ENCODE peak calls at places on chromosomes 7 and 10, in seven cellular contexts. W, J, E, D, A, V and N are unnamed samples.

GRCh38 chr10:120253131-120253530 is 203.9 kb upstream of the PLPP4 start:
- DNase-seq in J (no peak), W (no peak), D (no peak), V (no peak), E (no peak), A (no peak), N (peak; percentile 12)

GRCh38 chr10:73997479-73997805 is 474 bp upstream of the VCL start:
- DNase-seq in A (no peak), E (no peak), W (no peak), V (no peak), D (no peak), J (no peak), N (no peak)

GRCh38 chr7:2258661-2259365 is 16.8 kb downstream of the NUDT1 start:
- DNase-seq in D (no peak), V (no peak), J (no peak), A (no peak), E (peak; percentile 17), W (no peak), N (peak; percentile 64)

GRCh38 chr10:117221156-117221711 is 19.7 kb upstream of the SLC18A2 start:
- DNase-seq in A (no peak), V (peak; percentile 79), D (no peak), E (no peak), W (no peak), J (no peak), N (peak; percentile 75)

GRCh38 chr10:75091173-75091572 is 20.3 kb upstream of the SAMD8 start:
- DNase-seq in A (no peak), E (no peak), W (no peak), D (no peak), V (no peak), J (no peak), N (no peak)

GRCh38 chr10:114340816-114341215 is 63.5 kb downstream of the AFAP1L2 start:
- DNase-seq in E (peak; percentile 65), W (no peak), A (no peak), V (no peak), D (no peak), J (no peak), N (no peak)

GRCh38 chr10:71078454-71079145 is 133.8 kb upstream of the UNC5B start:
- DNase-seq in W (peak; percentile 6), A (no peak), J (no peak), D (no peak), V (no peak), E (no peak), N (peak; percentile 13)

GRCh38 chr7:2709553-2710165 is 21.7 kb downstream of the AMZ1 start:
- DNase-seq in W (peak; percentile 76), J (peak; percentile 41), D (peak; percentile 90), E (peak; percentile 71), A (no peak), V (peak; percentile 93), N (peak; percentile 98)

GRCh38 chr10:32149257-32149955 is 93.2 kb upstream of the KIF5B start:
- DNase-seq in D (no peak), V (no peak), W (peak; percentile 46), J (peak; percentile 76), A (peak; percentile 80), E (peak; percentile 67), N (peak; percentile 28)

GRCh38 chr10:129949411-129950335 is 14.4 kb downstream of the EBF3 start:
- DNase-seq in W (no peak), J (peak; percentile 89), E (peak; percentile 88), A (peak; percentile 77), V (peak; percentile 77), D (no peak), N (peak; percentile 87)

GRCh38 chr10:21257191-21257590 is 268.3 kb downstream of the SKIDA1 start:
- DNase-seq in D (no peak), E (no peak), J (no peak), W (no peak), A (no peak), V (no peak), N (no peak)

GRCh38 chr7:87206361-87206760 is 13.2 kb downstream of the TMEM243 start:
- DNase-seq in E (no peak), V (no peak), W (no peak), J (no peak), D (no peak), A (no peak), N (no peak)

GRCh38 chr10:88066319-88066718 is 202.9 kb downstream of the PTEN start:
- DNase-seq in A (no peak), E (no peak), J (no peak), V (no peak), W (no peak), D (no peak), N (no peak)

GRCh38 chr7:63104666-63105065 is 894.0 kb upstream of the ZNF722 start:
- DNase-seq in J (no peak), E (no peak), V (no peak), D (no peak), A (no peak), W (no peak), N (no peak)

GRCh38 chr7:99404235-99404976 is 4.0 kb downstream of the PDAP1 start:
- DNase-seq in E (no peak), W (no peak), D (no peak), V (no peak), J (no peak), A (no peak), N (no peak)

GRCh38 chr7:15765753-15766152 is 79.3 kb upstream of the MEOX2 start:
- DNase-seq in V (no peak), J (peak; percentile 74), A (no peak), E (no peak), D (no peak), W (no peak), N (no peak)

GRCh38 chr10:43188702-43189101 is 50.5 kb downstream of the CSGALNACT2 start:
- DNase-seq in E (no peak), D (no peak), A (no peak), V (no peak), W (no peak), J (no peak), N (no peak)

GRCh38 chr7:140977351-140978140 is 37.2 kb downstream of the MRPS33 start:
- DNase-seq in W (no peak), E (no peak), J (no peak), A (no peak), D (no peak), V (no peak), N (no peak)

GRCh38 chr7:101108961-101109360 is 17.9 kb upstream of the SERPINE1 start:
- DNase-seq in V (no peak), J (no peak), W (no peak), A (no peak), E (no peak), D (no peak), N (no peak)
- H3K4me3 ChIP-seq in V (no peak overlapping the region), J (no peak overlapping the region), W (no peak overlapping the region), A (no peak overlapping the region), E (no peak overlapping the region), D (no peak overlapping the region), N (no peak overlapping the region)

GRCh38 chr7:44112997-44113763 is 9.0 kb downstream of the AEBP1 start:
- DNase-seq in J (no peak), E (no peak), W (no peak), D (no peak), A (no peak), V (peak; percentile 18), N (peak; percentile 77)

GRCh38 chr7:44116087-44116788 is 7.1 kb downstream of the POLD2 start:
- DNase-seq in V (no peak), D (no peak), J (no peak), W (no peak), E (no peak), A (no peak), N (peak; percentile 51)

GRCh38 chr7:44113764-44114354 is 9.5 kb downstream of the POLD2 start:
- DNase-seq in W (no peak), V (no peak), J (no peak), E (no peak), D (no peak), A (no peak), N (no peak)

GRCh38 chr7:44116789-44117666 is 6.3 kb downstream of the POLD2 start:
- DNase-seq in V (no peak), W (no peak), J (no peak), E (no peak), A (no peak), D (no peak), N (no peak)

DNA sequence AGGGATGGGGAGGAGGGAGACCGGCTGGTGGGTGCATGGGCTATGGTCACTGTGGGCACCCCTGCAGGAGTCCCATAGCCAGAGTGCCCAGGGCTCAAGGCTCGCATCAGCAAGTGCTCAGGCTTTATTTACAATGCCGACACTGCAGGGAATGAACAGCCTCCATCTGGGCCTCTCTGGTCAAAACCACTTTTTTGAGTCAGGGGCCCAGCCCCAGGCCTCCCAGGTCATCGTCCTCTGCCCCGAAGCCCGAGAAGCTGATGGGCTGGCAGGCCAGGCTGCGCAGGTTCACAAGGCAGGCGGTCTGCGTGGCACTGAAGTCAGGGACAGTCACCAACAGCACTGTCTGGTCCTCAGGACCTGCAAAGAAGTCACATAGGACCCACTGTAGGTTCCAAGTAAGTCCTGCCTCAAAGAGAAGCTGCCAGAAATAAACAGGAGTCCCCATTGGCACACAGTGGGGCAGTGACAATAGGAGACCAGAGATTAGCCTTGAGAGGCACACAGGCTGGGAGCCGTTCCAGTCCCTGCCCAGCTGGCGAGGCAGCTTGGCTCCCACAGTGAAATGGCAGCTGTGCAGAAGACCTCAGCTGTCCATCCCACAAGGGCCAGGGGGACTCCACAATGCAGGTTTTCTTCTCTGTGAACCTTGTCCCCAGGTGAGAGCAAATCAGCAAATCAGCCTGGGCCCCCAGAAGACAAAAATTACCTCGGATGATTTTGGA is 8.6 kb downstream of the POLD2 start:
- DNase-seq in W (no peak), V (no peak), E (peak; percentile 87), A (peak; percentile 40), J (peak; percentile 79), D (no peak), N (no peak)
- H3K36me3 ChIP-seq in W (no peaks in the 10 kb centered on the region), V (no peaks in the 10 kb centered on the region), E (peaks cover 3% of the 10 kb centered on the region), A (peaks cover 51% of the 10 kb centered on the region), J (peaks cover 68% of the 10 kb centered on the region), D (peaks cover 94% of the 10 kb centered on the region), N (peaks cover 26% of the 10 kb centered on the region)

DNA sequence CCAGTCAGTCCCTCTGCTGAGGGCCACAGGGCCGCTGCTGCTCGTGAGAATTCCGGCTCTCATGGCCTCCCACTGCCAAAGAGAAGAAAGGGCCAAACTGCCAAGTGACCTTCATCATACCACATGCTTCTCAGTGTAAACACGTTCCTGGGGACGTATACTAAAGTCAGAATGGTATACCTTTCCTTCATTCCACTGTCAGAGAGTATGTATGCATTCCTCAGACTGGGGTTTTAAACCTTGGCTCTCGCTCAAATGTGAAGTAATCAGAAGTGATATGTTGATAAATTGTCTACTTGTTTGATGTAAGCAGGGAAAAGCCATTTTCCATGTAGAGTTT is 52.9 kb upstream of the SEC61G start:
- DNase-seq in E (peak; percentile 55), A (no peak), W (no peak), V (no peak), D (no peak), J (no peak), N (no peak)
- H3K4me3 ChIP-seq in E (no peak overlapping the region), A (no peak overlapping the region), W (no peak overlapping the region), V (no peak overlapping the region), D (no peak overlapping the region), J (no peak overlapping the region), N (no peak overlapping the region)

DNA sequence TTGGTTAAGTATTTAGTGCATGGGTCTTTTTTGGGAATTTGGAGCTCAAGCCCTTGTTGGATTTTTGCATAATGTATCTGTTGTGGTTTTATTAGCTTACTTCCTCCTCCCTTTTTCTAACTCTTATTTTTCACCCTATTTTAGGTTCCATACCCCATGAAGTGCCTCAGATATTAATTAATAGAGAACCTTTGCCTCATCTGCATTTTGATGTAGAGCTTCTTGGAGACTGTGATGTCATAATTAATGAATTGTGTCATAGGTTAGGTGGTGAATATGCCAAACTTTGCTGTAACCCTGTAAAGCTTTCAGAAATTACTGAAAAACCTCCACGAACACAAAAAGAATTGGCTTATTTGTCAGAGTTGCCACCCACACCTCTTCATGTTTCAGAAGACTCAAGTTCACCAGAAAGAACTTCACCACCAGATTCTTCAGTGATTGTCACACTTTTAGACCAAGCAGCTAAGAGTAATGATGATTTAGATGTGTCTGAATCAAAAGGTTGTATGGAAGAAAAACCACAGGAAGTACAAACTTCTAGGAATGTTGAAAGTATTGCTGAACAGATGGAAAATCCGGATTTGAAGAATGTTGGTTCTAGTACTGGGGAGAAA is 28.0 kb downstream of the SIRT1 start:
- DNase-seq in A (no peak), W (no peak), J (no peak), V (no peak), E (no peak), D (no peak), N (no peak)
- H3K36me3 ChIP-seq in A (peaks cover 34% of the 10 kb centered on the region), W (peaks cover 14% of the 10 kb centered on the region), J (peaks cover 98% of the 10 kb centered on the region), V (peaks cover 69% of the 10 kb centered on the region), E (peaks cover 34% of the 10 kb centered on the region), D (peaks cover 70% of the 10 kb centered on the region), N (peaks cover 35% of the 10 kb centered on the region)